ENCODE peak calls at places on chromosomes 11 and 22, in eight cellular contexts. One of them, this sample, is unnamed. For H3K4me1, the result is how much of the 10 kb centered on the place peaks cover.

GRCh38 chr11:62694455-62695167 is 5.3 kb upstream of the LRRN4CL start:
- DNase-seq in keratinocyte: no peak
- DNase-seq in uterus: peak
- DNase-seq in Peyer's patch: peak
- DNase-seq in testis: peak
- DNase-seq in kidney: no peak
- DNase-seq in neural progenitor cell: peak
- DNase-seq in body of pancreas: peak
- DNase-seq in this sample: peak

GRCh38 chr22:20464096-20464614 is 26.5 kb upstream of the SCARF2 start:
- DNase-seq in uterus: no peak
- DNase-seq in keratinocyte: no peak
- DNase-seq in kidney: peak
- DNase-seq in body of pancreas: no peak
- DNase-seq in testis: no peak
- DNase-seq in neural progenitor cell: no peak
- DNase-seq in Peyer's patch: no peak
- DNase-seq in this sample: no peak

GRCh38 chr22:33036881-33037280 is 21.3 kb downstream of the SYN3 start:
- DNase-seq in keratinocyte: no peak
- DNase-seq in uterus: no peak
- DNase-seq in Peyer's patch: no peak
- DNase-seq in testis: no peak
- DNase-seq in kidney: no peak
- DNase-seq in body of pancreas: no peak
- DNase-seq in neural progenitor cell: no peak
- DNase-seq in this sample: no peak

GRCh38 chr22:20497426-20497825 is 1.8 kb upstream of the KLHL22 start:
- DNase-seq in testis: no peak
- DNase-seq in neural progenitor cell: no peak
- DNase-seq in body of pancreas: no peak
- DNase-seq in kidney: peak
- DNase-seq in keratinocyte: no peak
- DNase-seq in uterus: no peak
- DNase-seq in Peyer's patch: no peak
- DNase-seq in this sample: no peak

GRCh38 chr11:93370260-93370659 is 39.7 kb downstream of the DEUP1 start:
- DNase-seq in Peyer's patch: no peak
- DNase-seq in testis: no peak
- DNase-seq in body of pancreas: no peak
- DNase-seq in uterus: no peak
- DNase-seq in neural progenitor cell: no peak
- DNase-seq in keratinocyte: no peak
- DNase-seq in kidney: no peak
- DNase-seq in this sample: peak

GRCh38 chr11:57321996-57322880 is 2.5 kb downstream of the TNKS1BP1 start:
- DNase-seq in kidney: peak
- DNase-seq in body of pancreas: peak
- DNase-seq in neural progenitor cell: peak
- DNase-seq in testis: peak
- DNase-seq in Peyer's patch: peak
- DNase-seq in keratinocyte: no peak
- DNase-seq in uterus: peak
- DNase-seq in this sample: peak

GRCh38 chr11:102580185-102580951 is 44.8 kb downstream of the MMP20 start:
- DNase-seq in Peyer's patch: no peak
- DNase-seq in body of pancreas: no peak
- DNase-seq in testis: no peak
- DNase-seq in kidney: no peak
- DNase-seq in keratinocyte: no peak
- DNase-seq in neural progenitor cell: no peak
- DNase-seq in uterus: no peak
- DNase-seq in this sample: no peak

GRCh38 chr11:129035254-129035653 is 92.6 kb upstream of the TP53AIP1 start:
- DNase-seq in testis: no peak
- DNase-seq in keratinocyte: no peak
- DNase-seq in Peyer's patch: no peak
- DNase-seq in body of pancreas: no peak
- DNase-seq in neural progenitor cell: no peak
- DNase-seq in uterus: no peak
- DNase-seq in kidney: no peak
- DNase-seq in this sample: no peak

GRCh38 chr11:111408789-111409727 is 30.0 kb upstream of the POU2AF1 start:
- DNase-seq in keratinocyte: no peak
- DNase-seq in kidney: no peak
- DNase-seq in uterus: no peak
- DNase-seq in body of pancreas: no peak
- DNase-seq in testis: no peak
- DNase-seq in Peyer's patch: no peak
- DNase-seq in neural progenitor cell: no peak
- DNase-seq in this sample: no peak

GRCh38 chr22:25061134-25061533 is 108.6 kb downstream of the KIAA1671 start:
- DNase-seq in neural progenitor cell: no peak
- DNase-seq in kidney: no peak
- DNase-seq in body of pancreas: no peak
- DNase-seq in Peyer's patch: no peak
- DNase-seq in testis: no peak
- DNase-seq in uterus: no peak
- DNase-seq in keratinocyte: no peak
- DNase-seq in this sample: no peak

GRCh38 chr11:68090706-68091105 is 30.5 kb downstream of the CHKA start:
- DNase-seq in uterus: no peak
- DNase-seq in kidney: no peak
- DNase-seq in body of pancreas: peak
- DNase-seq in testis: no peak
- DNase-seq in neural progenitor cell: no peak
- DNase-seq in keratinocyte: no peak
- DNase-seq in Peyer's patch: no peak
- DNase-seq in this sample: no peak

GRCh38 chr11:61198948-61199523 is 4.3 kb upstream of the PGA3 start:
- DNase-seq in testis: no peak
- DNase-seq in uterus: no peak
- DNase-seq in Peyer's patch: no peak
- DNase-seq in body of pancreas: no peak
- DNase-seq in keratinocyte: no peak
- DNase-seq in kidney: no peak
- DNase-seq in neural progenitor cell: no peak
- DNase-seq in this sample: no peak

GRCh38 chr11:75342966-75343870 is 8.2 kb downstream of the ARRB1 start:
- DNase-seq in keratinocyte: no peak
- DNase-seq in neural progenitor cell: peak
- DNase-seq in uterus: no peak
- DNase-seq in Peyer's patch: peak
- DNase-seq in body of pancreas: peak
- DNase-seq in kidney: peak
- DNase-seq in testis: no peak
- DNase-seq in this sample: peak

GRCh38 chr11:68143310-68143689 is 22.1 kb upstream of the CHKA start:
- DNase-seq in neural progenitor cell: no peak
- DNase-seq in uterus: no peak
- DNase-seq in kidney: no peak
- DNase-seq in keratinocyte: no peak
- DNase-seq in Peyer's patch: no peak
- DNase-seq in testis: no peak
- DNase-seq in body of pancreas: no peak
- DNase-seq in this sample: no peak

GRCh38 chr11:60887531-60887930 is 18.9 kb downstream of the PRPF19 start:
- DNase-seq in testis: peak
- DNase-seq in uterus: no peak
- DNase-seq in neural progenitor cell: peak
- DNase-seq in body of pancreas: peak
- DNase-seq in kidney: no peak
- DNase-seq in keratinocyte: no peak
- DNase-seq in Peyer's patch: peak
- DNase-seq in this sample: peak

GRCh38 chr11:2517386-2518064 is 72.7 kb downstream of the KCNQ1 start:
- DNase-seq in kidney: peak
- DNase-seq in neural progenitor cell: peak
- DNase-seq in testis: peak
- DNase-seq in uterus: peak
- DNase-seq in keratinocyte: no peak
- DNase-seq in body of pancreas: peak
- DNase-seq in Peyer's patch: peak
- DNase-seq in this sample: peak

GRCh38 chr22:19643448-19644313 is 70.6 kb upstream of the SEPTIN5 start:
- DNase-seq in keratinocyte: no peak
- DNase-seq in Peyer's patch: no peak
- DNase-seq in neural progenitor cell: no peak
- DNase-seq in testis: no peak
- DNase-seq in body of pancreas: no peak
- DNase-seq in uterus: no peak
- DNase-seq in kidney: no peak
- DNase-seq in this sample: no peak

GRCh38 chr22:34800265-34800664 is 265.7 kb upstream of the ISX start:
- DNase-seq in Peyer's patch: no peak
- DNase-seq in testis: no peak
- DNase-seq in uterus: no peak
- DNase-seq in kidney: peak
- DNase-seq in keratinocyte: no peak
- DNase-seq in neural progenitor cell: no peak
- DNase-seq in body of pancreas: peak
- DNase-seq in this sample: no peak

GRCh38 chr22:34801221-34801620 is 264.7 kb upstream of the ISX start:
- DNase-seq in kidney: peak
- DNase-seq in neural progenitor cell: no peak
- DNase-seq in uterus: no peak
- DNase-seq in body of pancreas: no peak
- DNase-seq in Peyer's patch: no peak
- DNase-seq in keratinocyte: no peak
- DNase-seq in testis: no peak
- DNase-seq in this sample: no peak

GRCh38 chr22:34804588-34804987 is 261.4 kb upstream of the ISX start:
- DNase-seq in neural progenitor cell: peak
- DNase-seq in testis: no peak
- DNase-seq in keratinocyte: no peak
- DNase-seq in Peyer's patch: no peak
- DNase-seq in body of pancreas: no peak
- DNase-seq in uterus: no peak
- DNase-seq in kidney: no peak
- DNase-seq in this sample: peak

GRCh38 chr22:34798605-34799004 is 267.4 kb upstream of the ISX start:
- DNase-seq in body of pancreas: no peak
- DNase-seq in testis: no peak
- DNase-seq in kidney: peak
- DNase-seq in Peyer's patch: no peak
- DNase-seq in neural progenitor cell: no peak
- DNase-seq in keratinocyte: no peak
- DNase-seq in uterus: no peak
- DNase-seq in this sample: no peak
- H3K4me1 ChIP-seq in body of pancreas: under half
- H3K4me1 ChIP-seq in testis: under half
- H3K4me1 ChIP-seq in kidney: under half
- H3K4me1 ChIP-seq in Peyer's patch: under half
- H3K4me1 ChIP-seq in neural progenitor cell: under half
- H3K4me1 ChIP-seq in keratinocyte: under half
- H3K4me1 ChIP-seq in uterus: under half
- H3K4me1 ChIP-seq in this sample: under half

DNA sequence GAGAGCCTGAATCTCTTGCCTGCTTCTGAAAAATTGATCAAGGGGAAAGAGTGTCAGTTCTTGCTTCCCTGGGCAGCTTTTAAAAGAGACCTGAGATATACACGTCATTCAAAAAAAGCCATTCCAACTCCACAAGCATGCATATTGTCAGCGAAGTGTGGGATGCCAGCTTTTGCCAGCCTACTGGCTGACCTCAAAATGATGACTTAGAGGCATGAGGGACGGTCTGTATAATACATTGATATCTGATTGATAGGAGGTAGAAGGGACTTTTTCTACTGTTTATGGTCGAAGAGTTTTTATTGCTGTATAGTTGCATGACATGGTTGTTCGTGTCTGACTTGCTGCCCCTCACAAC is 126.3 kb downstream of the MICAL2 start:
- DNase-seq in testis: no peak
- DNase-seq in kidney: no peak
- DNase-seq in Peyer's patch: no peak
- DNase-seq in neural progenitor cell: no peak
- DNase-seq in uterus: no peak
- DNase-seq in body of pancreas: no peak
- DNase-seq in keratinocyte: no peak
- DNase-seq in this sample: no peak
- TF ChIP-seq CTCF in testis: no peak
- TF ChIP-seq CTCF in kidney: no peak
- TF ChIP-seq CTCF in Peyer's patch: no peak
- TF ChIP-seq CTCF in neural progenitor cell: no peak
- TF ChIP-seq CTCF in uterus: no peak
- TF ChIP-seq CTCF in body of pancreas: no peak
- TF ChIP-seq CTCF in keratinocyte: peak
- TF ChIP-seq CTCF in this sample: no peak

DNA sequence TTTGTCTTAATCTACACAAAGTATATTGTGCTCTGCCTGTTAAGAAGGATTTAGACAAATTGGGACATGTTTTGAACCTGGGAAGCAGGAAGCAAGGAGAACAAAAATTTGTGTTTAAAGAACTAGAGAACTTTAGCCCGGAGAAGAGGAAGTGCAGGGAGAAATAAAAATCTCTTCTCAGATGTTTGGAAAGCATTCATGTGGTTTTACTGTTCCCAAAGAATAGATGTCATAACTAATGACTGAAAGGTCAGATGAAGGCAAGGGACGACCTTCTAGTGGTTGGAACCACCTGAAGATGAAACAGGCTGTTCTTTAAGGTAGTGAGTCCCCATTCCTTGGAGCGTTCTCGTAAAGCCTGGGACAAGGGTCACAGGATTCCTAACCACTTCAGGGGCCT is 38.3 kb downstream of the IRAG1 start:
- DNase-seq in kidney: no peak
- DNase-seq in neural progenitor cell: no peak
- DNase-seq in Peyer's patch: no peak
- DNase-seq in keratinocyte: no peak
- DNase-seq in uterus: no peak
- DNase-seq in body of pancreas: no peak
- DNase-seq in testis: no peak
- DNase-seq in this sample: peak
- H3K4me1 ChIP-seq in kidney: under half
- H3K4me1 ChIP-seq in neural progenitor cell: under half
- H3K4me1 ChIP-seq in Peyer's patch: half or more
- H3K4me1 ChIP-seq in keratinocyte: under half
- H3K4me1 ChIP-seq in uterus: under half
- H3K4me1 ChIP-seq in body of pancreas: under half
- H3K4me1 ChIP-seq in testis: half or more
- H3K4me1 ChIP-seq in this sample: half or more

DNA sequence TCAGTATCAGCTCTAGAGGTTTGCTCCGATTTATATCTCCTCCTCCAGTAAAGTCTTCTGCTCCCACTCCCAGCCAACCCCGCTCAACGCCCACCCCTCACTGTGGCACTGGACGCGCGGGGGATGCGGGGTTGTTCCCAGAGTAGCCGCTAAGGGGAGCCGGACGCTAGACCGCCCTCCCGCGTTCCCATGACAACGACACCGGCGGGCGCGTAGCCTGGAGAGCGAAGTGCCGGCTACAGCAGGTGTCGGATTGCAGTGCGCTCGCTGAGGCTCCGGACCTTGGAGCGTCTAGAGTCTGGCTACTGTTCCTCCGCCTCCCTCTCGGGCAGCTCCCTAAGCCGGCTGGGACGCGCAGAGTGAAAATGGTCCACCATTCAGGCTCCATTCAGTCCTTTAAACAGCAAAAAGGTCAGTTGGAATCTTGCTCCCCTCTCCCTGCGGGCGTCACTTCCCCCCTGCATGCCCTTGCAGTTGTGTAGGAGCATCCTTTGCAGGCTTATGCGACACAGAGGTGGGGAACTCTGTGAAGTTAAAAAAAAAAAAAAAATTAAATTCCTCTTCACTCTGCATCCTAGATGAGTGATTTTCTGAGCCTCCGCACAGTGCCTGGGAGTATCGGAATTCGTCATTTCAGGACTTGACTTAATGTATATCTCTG is at the start of gene ANO3:
- DNase-seq in body of pancreas: peak
- DNase-seq in Peyer's patch: peak
- DNase-seq in keratinocyte: no peak
- DNase-seq in testis: peak
- DNase-seq in neural progenitor cell: peak
- DNase-seq in uterus: peak
- DNase-seq in kidney: peak
- DNase-seq in this sample: peak
- TF ChIP-seq CTCF in body of pancreas: peak
- TF ChIP-seq CTCF in Peyer's patch: no peak
- TF ChIP-seq CTCF in keratinocyte: peak
- TF ChIP-seq CTCF in testis: peak
- TF ChIP-seq CTCF in neural progenitor cell: peak
- TF ChIP-seq CTCF in uterus: no peak
- TF ChIP-seq CTCF in kidney: peak
- TF ChIP-seq CTCF in this sample: peak